ENCODE peak calls at places on chromosomes 2 and 18, in four cellular contexts. One of them, this sample, is unnamed.
A peak's percentile ranks its signal among the peaks of the same experiment; 100 is the strongest.

GRCh38 chr18:61326407-61326806 is 6.8 kb upstream of the CDH20 start:
- DNase-seq in IMR-90: no peak
- DNase-seq in glutamatergic neuron: no peak
- DNase-seq in colonic mucosa: no peak
- DNase-seq in this sample: no peak

GRCh38 chr2:48279347-48279746 is 250.6 kb upstream of the STON1 start:
- DNase-seq in IMR-90: no peak
- DNase-seq in colonic mucosa: no peak
- DNase-seq in glutamatergic neuron: no peak
- DNase-seq in this sample: no peak

GRCh38 chr2:153043385-153043784 is 325.0 kb downstream of the ARL6IP6 start:
- DNase-seq in IMR-90: no peak
- DNase-seq in glutamatergic neuron: no peak
- DNase-seq in colonic mucosa: no peak
- DNase-seq in this sample: no peak

GRCh38 chr2:32422133-32422532 is 65.3 kb downstream of the BIRC6 start:
- DNase-seq in IMR-90: peak; percentile 22
- DNase-seq in colonic mucosa: no peak
- DNase-seq in glutamatergic neuron: no peak
- DNase-seq in this sample: no peak

GRCh38 chr2:159146930-159147666 is 139.4 kb downstream of the WDSUB1 start:
- DNase-seq in colonic mucosa: peak; percentile 91
- DNase-seq in glutamatergic neuron: no peak
- DNase-seq in IMR-90: no peak
- DNase-seq in this sample: peak; percentile 30

GRCh38 chr2:128084757-128085156 is 6.2 kb upstream of the UGGT1 start:
- DNase-seq in IMR-90: no peak
- DNase-seq in colonic mucosa: no peak
- DNase-seq in glutamatergic neuron: no peak
- DNase-seq in this sample: no peak

GRCh38 chr18:36078751-36079529 is 11.6 kb upstream of the RPRD1A start:
- DNase-seq in IMR-90: peak; percentile 71
- DNase-seq in glutamatergic neuron: no peak
- DNase-seq in colonic mucosa: no peak
- DNase-seq in this sample: no peak

GRCh38 chr18:63155169-63155852 is 164.3 kb downstream of the BCL2 start:
- DNase-seq in glutamatergic neuron: peak; percentile 80
- DNase-seq in colonic mucosa: peak; percentile 96
- DNase-seq in IMR-90: no peak
- DNase-seq in this sample: peak; percentile 89

GRCh38 chr2:119704670-119705120 is 25.7 kb downstream of the TMEM177 start:
- DNase-seq in IMR-90: peak; percentile 25
- DNase-seq in colonic mucosa: no peak
- DNase-seq in glutamatergic neuron: no peak
- DNase-seq in this sample: no peak

GRCh38 chr2:30185175-30185574 is 38.4 kb downstream of the YPEL5 start:
- DNase-seq in glutamatergic neuron: no peak
- DNase-seq in colonic mucosa: no peak
- DNase-seq in IMR-90: peak; percentile 45
- DNase-seq in this sample: no peak

GRCh38 chr18:48839819-48840490 is 110.8 kb downstream of the SMAD7 start:
- DNase-seq in glutamatergic neuron: peak; percentile 1
- DNase-seq in IMR-90: no peak
- DNase-seq in colonic mucosa: no peak
- DNase-seq in this sample: no peak

GRCh38 chr2:68426885-68427579 is 40.1 kb downstream of the FBXO48 start:
- DNase-seq in IMR-90: peak; percentile 72
- DNase-seq in glutamatergic neuron: no peak
- DNase-seq in colonic mucosa: no peak
- DNase-seq in this sample: no peak

GRCh38 chr2:226756131-226756530 is 43.5 kb downstream of the IRS1 start:
- DNase-seq in IMR-90: peak; percentile 94
- DNase-seq in colonic mucosa: no peak
- DNase-seq in glutamatergic neuron: no peak
- DNase-seq in this sample: no peak

GRCh38 chr2:38740851-38741541 is 10.2 kb downstream of the SRSF7 start:
- DNase-seq in colonic mucosa: no peak
- DNase-seq in glutamatergic neuron: no peak
- DNase-seq in IMR-90: peak; percentile 53
- DNase-seq in this sample: no peak

GRCh38 chr2:96945011-96945410 is 41.4 kb downstream of the FAM178B start:
- DNase-seq in glutamatergic neuron: no peak
- DNase-seq in colonic mucosa: no peak
- DNase-seq in IMR-90: no peak
- DNase-seq in this sample: no peak

GRCh38 chr2:14903709-14904374 is 271.3 kb downstream of the LRATD1 start:
- DNase-seq in colonic mucosa: peak; percentile 62
- DNase-seq in IMR-90: no peak
- DNase-seq in glutamatergic neuron: peak; percentile 70
- DNase-seq in this sample: peak; percentile 86

GRCh38 chr2:105926960-105927678 is 182.4 kb downstream of the NCK2 start:
- DNase-seq in IMR-90: no peak
- DNase-seq in glutamatergic neuron: no peak
- DNase-seq in colonic mucosa: peak; percentile 21
- DNase-seq in this sample: no peak

GRCh38 chr2:69185807-69186206 is 172.8 kb downstream of the ANTXR1 start:
- DNase-seq in glutamatergic neuron: no peak
- DNase-seq in colonic mucosa: peak; percentile 28
- DNase-seq in IMR-90: peak; percentile 48
- DNase-seq in this sample: no peak

GRCh38 chr2:122421777-122422176 is 666.3 kb downstream of the TSN start:
- DNase-seq in colonic mucosa: no peak
- DNase-seq in IMR-90: no peak
- DNase-seq in glutamatergic neuron: no peak
- DNase-seq in this sample: no peak

GRCh38 chr18:12631831-12632477 is 26.0 kb downstream of the SPIRE1 start:
- DNase-seq in glutamatergic neuron: no peak
- DNase-seq in IMR-90: no peak
- DNase-seq in colonic mucosa: no peak
- DNase-seq in this sample: no peak

GRCh38 chr2:239815638-239816035 is 209.5 kb downstream of the NDUFA10 start:
- DNase-seq in colonic mucosa: no peak
- DNase-seq in glutamatergic neuron: no peak
- DNase-seq in IMR-90: no peak
- DNase-seq in this sample: no peak

GRCh38 chr2:230441188-230441897 is 25.3 kb downstream of the SP100 start:
- DNase-seq in colonic mucosa: no peak
- DNase-seq in IMR-90: peak; percentile 73
- DNase-seq in glutamatergic neuron: no peak
- DNase-seq in this sample: no peak

GRCh38 chr2:188813846-188814245 is 160.3 kb upstream of the COL3A1 start:
- DNase-seq in glutamatergic neuron: no peak
- DNase-seq in IMR-90: no peak
- DNase-seq in colonic mucosa: no peak
- DNase-seq in this sample: no peak

GRCh38 chr2:211534655-211535054 is 978.3 kb downstream of the CPS1 start:
- DNase-seq in glutamatergic neuron: no peak
- DNase-seq in colonic mucosa: no peak
- DNase-seq in IMR-90: no peak
- DNase-seq in this sample: no peak

GRCh38 chr2:152445791-152446201 is 110.8 kb downstream of the FMNL2 start:
- DNase-seq in IMR-90: peak; percentile 94
- DNase-seq in glutamatergic neuron: no peak
- DNase-seq in colonic mucosa: no peak
- DNase-seq in this sample: no peak

GRCh38 chr18:53817976-53818950 is 406.2 kb downstream of the MBD2 start:
- DNase-seq in glutamatergic neuron: no peak
- DNase-seq in IMR-90: no peak
- DNase-seq in colonic mucosa: no peak
- DNase-seq in this sample: no peak

GRCh38 chr2:69764286-69765058 is 22.5 kb downstream of the ANXA4 start:
- DNase-seq in IMR-90: peak; percentile 30
- DNase-seq in colonic mucosa: peak; percentile 74
- DNase-seq in glutamatergic neuron: no peak
- DNase-seq in this sample: no peak

GRCh38 chr2:121128741-121129659 is 156.0 kb downstream of the TFCP2L1 start:
- DNase-seq in IMR-90: no peak
- DNase-seq in colonic mucosa: peak; percentile 89
- DNase-seq in glutamatergic neuron: peak; percentile 74
- DNase-seq in this sample: peak; percentile 46

GRCh38 chr2:26077291-26077690 is 43.4 kb downstream of the RAB10 start:
- DNase-seq in glutamatergic neuron: no peak
- DNase-seq in colonic mucosa: no peak
- DNase-seq in IMR-90: no peak
- DNase-seq in this sample: no peak

GRCh38 chr2:26182441-26182840 is 9.6 kb downstream of the GAREM2 start:
- DNase-seq in colonic mucosa: no peak
- DNase-seq in glutamatergic neuron: no peak
- DNase-seq in IMR-90: no peak
- DNase-seq in this sample: no peak

GRCh38 chr2:187749804-187750431 is 195.7 kb upstream of the TFPI start:
- DNase-seq in IMR-90: no peak
- DNase-seq in colonic mucosa: no peak
- DNase-seq in glutamatergic neuron: no peak
- DNase-seq in this sample: no peak

GRCh38 chr2:142130111-142131015 is 453 bp downstream of the LRP1B start:
- DNase-seq in glutamatergic neuron: peak; percentile 52
- DNase-seq in IMR-90: peak; percentile 51
- DNase-seq in colonic mucosa: peak; percentile 59
- DNase-seq in this sample: peak; percentile 49